ENCODE peak calls at places on chromosomes 11 and 22, in eight cellular contexts. Q is activated CD8-positive, alpha-beta T cell treated with anti-CD3 and anti-CD28 coated beads for 36 hours; Z is AG09319; E is RWPE1; W is CD8-positive, alpha-beta T cell; F is left ventricle myocardium inferior; H is AG04450; T is heart right ventricle. M is an unnamed sample.

GRCh38 chr11:48085688-48086087 is 105.3 kb downstream of the PTPRJ start:
- DNase-seq in Q (no peak), Z (no peak), E (no peak), W (no peak), F (no peak), H (no peak), T (no peak), M (no peak)

GRCh38 chr11:85937838-85938237 is 82.7 kb downstream of the CCDC83 start:
- DNase-seq in Q (no peak), Z (no peak), E (no peak), W (no peak), F (no peak), H (no peak), T (no peak), M (no peak)

GRCh38 chr11:108135845-108136599 is 14.7 kb downstream of the ACAT1 start:
- DNase-seq in Q (peak; percentile 65), Z (no peak), E (no peak), W (no peak), F (no peak), H (no peak), T (no peak), M (no peak)

GRCh38 chr11:68373189-68373809 is 60.9 kb downstream of the LRP5 start:
- DNase-seq in Q (no peak), Z (peak; percentile 69), E (no peak), W (no peak), F (peak; percentile 57), H (peak; percentile 48), T (peak; percentile 43), M (no peak)

GRCh38 chr11:67071420-67072284 is 15.0 kb downstream of the RHOD start:
- DNase-seq in Q (peak; percentile 91), Z (no peak), E (no peak), W (peak; percentile 70), F (peak; percentile 80), H (no peak), T (peak; percentile 74), M (peak; percentile 19)

GRCh38 chr11:3959015-3959917 is 103.8 kb downstream of the STIM1 start:
- DNase-seq in Q (no peak), Z (no peak), E (peak; percentile 48), W (no peak), F (no peak), H (no peak), T (no peak), M (peak; percentile 5)

GRCh38 chr11:78039919-78040671 is 17.0 kb upstream of the KCTD14 start:
- DNase-seq in Q (peak; percentile 74), Z (peak; percentile 54), E (peak; percentile 65), W (no peak), F (peak; percentile 67), H (peak; percentile 54), T (peak; percentile 59), M (peak; percentile 79)

GRCh38 chr11:12800032-12800671 is 125.9 kb downstream of the TEAD1 start:
- DNase-seq in Q (no peak), Z (no peak), E (peak; percentile 80), W (no peak), F (no peak), H (no peak), T (no peak), M (peak; percentile 65)

GRCh38 chr11:125371451-125371935 is 124.6 kb downstream of the FEZ1 start:
- DNase-seq in Q (no peak), Z (no peak), E (no peak), W (no peak), F (no peak), H (no peak), T (no peak), M (no peak)

GRCh38 chr11:69598147-69598546 is 42.8 kb upstream of the CCND1 start:
- DNase-seq in Q (no peak), Z (no peak), E (peak; percentile 22), W (no peak), F (no peak), H (no peak), T (peak; percentile 9), M (peak; percentile 34)

GRCh38 chr11:105179542-105180278 is 40.1 kb upstream of the CARD18 start:
- DNase-seq in Q (no peak), Z (no peak), E (no peak), W (no peak), F (no peak), H (no peak), T (no peak), M (no peak)

GRCh38 chr11:21656065-21656464 is 536.8 kb upstream of the ANO5 start:
- DNase-seq in Q (no peak), Z (no peak), E (no peak), W (no peak), F (no peak), H (no peak), T (no peak), M (no peak)

GRCh38 chr11:27995082-27995481 is 112.9 kb downstream of the KIF18A start:
- DNase-seq in Q (no peak), Z (no peak), E (peak; percentile 33), W (no peak), F (no peak), H (no peak), T (no peak), M (no peak)

GRCh38 chr11:35237345-35237744 is 98.4 kb downstream of the CD44 start:
- DNase-seq in Q (no peak), Z (no peak), E (no peak), W (no peak), F (no peak), H (no peak), T (no peak), M (no peak)

GRCh38 chr22:21762712-21763581 is 27.4 kb upstream of the YPEL1 start:
- DNase-seq in Q (peak; percentile 80), Z (no peak), E (no peak), W (peak; percentile 39), F (no peak), H (no peak), T (no peak), M (no peak)

GRCh38 chr22:32830957-32831356 is 29.5 kb downstream of the TIMP3 start:
- DNase-seq in Q (no peak), Z (no peak), E (no peak), W (no peak), F (no peak), H (no peak), T (no peak), M (no peak)

GRCh38 chr22:27032121-27032761 is 374.9 kb downstream of the MIAT start:
- DNase-seq in Q (no peak), Z (no peak), E (no peak), W (no peak), F (no peak), H (no peak), T (no peak), M (no peak)
- TF ChIP-seq CTCF in Q (no peak), Z (peak; percentile 38), E (no peak), W (no peak), F (peak; percentile 17), H (peak; percentile 33), T (no peak), M (no peak)

GRCh38 chr11:102915044-102915375 is 40.2 kb upstream of the MMP12 start:
- DNase-seq in Q (no peak), Z (no peak), E (no peak), W (no peak), F (no peak), H (no peak), T (no peak), M (no peak)
- TF ChIP-seq CTCF in Q (no peak), Z (no peak), E (peak; percentile 20), W (no peak), F (no peak), H (no peak), T (no peak), M (no peak)

GRCh38 chr11:90113541-90113940 is 20.9 kb upstream of the NAALAD2 start:
- DNase-seq in Q (no peak), Z (no peak), E (no peak), W (no peak), F (no peak), H (no peak), T (no peak), M (no peak)
- TF ChIP-seq CTCF in Q (peak; percentile 38), Z (peak; percentile 20), E (peak; percentile 28), W (peak; percentile 26), F (peak; percentile 49), H (peak; percentile 40), T (no peak), M (no peak)

DNA sequence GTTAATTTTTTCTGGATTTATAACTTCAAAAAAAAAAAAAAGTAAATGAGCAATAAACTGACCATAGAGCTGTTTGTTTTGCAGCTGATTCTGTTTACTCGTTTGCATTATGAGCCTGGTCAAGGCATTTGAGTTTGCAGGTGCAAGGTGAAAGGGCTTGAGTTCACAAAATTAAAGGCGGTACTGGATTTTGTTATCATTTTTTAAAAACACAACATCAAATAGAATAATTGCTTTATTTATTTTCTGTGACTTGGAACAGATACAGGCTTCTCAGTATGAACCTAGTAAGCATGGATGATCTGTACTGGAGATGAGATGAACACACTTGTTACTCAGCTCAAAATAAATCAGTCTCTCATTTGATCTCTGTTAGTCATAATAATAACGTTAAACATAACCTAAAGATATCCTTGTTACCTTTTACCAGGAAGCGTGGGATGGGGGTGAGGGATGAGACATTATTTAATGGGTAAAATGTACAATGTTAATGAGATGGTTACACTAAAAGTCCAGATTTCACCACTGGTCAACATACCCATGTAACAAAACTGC is 137.8 kb downstream of the LUZP2 start:
- DNase-seq in Q (no peak), Z (no peak), E (no peak), W (no peak), F (no peak), H (no peak), T (no peak), M (no peak)
- TF ChIP-seq CTCF in Q (no peak), Z (no peak), E (no peak), W (no peak), F (no peak), H (no peak), T (no peak), M (no peak)

GRCh38 chr11:112086422-112087191 is at the start of the genes SDHD and TIMM8B:
- DNase-seq in Q (peak; percentile 94), Z (peak; percentile 89), E (peak; percentile 96), W (peak; percentile 95), F (peak; percentile 92), H (peak; percentile 91), T (peak; percentile 97), M (peak; percentile 91)
- TF ChIP-seq CTCF in Q (no peak), Z (peak; percentile 37), E (no peak), W (no peak), F (peak; percentile 39), H (peak; percentile 40), T (no peak), M (no peak)

GRCh38 chr22:50236731-50237409 is 8.0 kb downstream of the TUBGCP6 start:
- DNase-seq in Q (no peak), Z (no peak), E (no peak), W (no peak), F (peak; percentile 10), H (no peak), T (no peak), M (peak; percentile 36)
- TF ChIP-seq CTCF in Q (peak; percentile 52), Z (peak; percentile 31), E (peak; percentile 25), W (no peak), F (peak; percentile 23), H (peak; percentile 58), T (no peak), M (peak; percentile 62)

M was measured in Calu3.